ENCODE peak calls at places on chromosome 20, in seven cellular contexts. P is IMR-90, V is fibroblast of pulmonary artery, F is A549, Y is skeletal muscle cell, W is GM12865, T is cardiac fibroblast. C is an unnamed sample.
A peak's percentile ranks its signal among the peaks of the same experiment; 100 is the strongest.

GRCh38 chr20:45138451-45139300 is 14.4 kb upstream of the WFDC12 start:
- DNase-seq in P (no peak), V (peak; percentile 8), F (peak; percentile 31), Y (no peak), W (peak; percentile 68), T (peak; percentile 16), C (peak; percentile 79)

GRCh38 chr20:58043122-58043865 is 185.2 kb downstream of the ANKRD60 start:
- DNase-seq in P (no peak), V (no peak), F (no peak), Y (no peak), W (no peak), T (no peak), C (no peak)

GRCh38 chr20:57708694-57709673 is 831 bp downstream of the PMEPA1 start:
- DNase-seq in P (peak; percentile 19), V (peak; percentile 18), F (no peak), Y (no peak), W (no peak), T (peak; percentile 17), C (no peak)

GRCh38 chr20:1002682-1003561 is 811 bp upstream of the RSPO4 start:
- DNase-seq in P (no peak), V (no peak), F (no peak), Y (no peak), W (no peak), T (no peak), C (no peak)

GRCh38 chr20:62628691-62629090 is 13.6 kb upstream of the SLCO4A1 start:
- DNase-seq in P (peak; percentile 13), V (no peak), F (no peak), Y (no peak), W (no peak), T (no peak), C (no peak)

GRCh38 chr20:1761116-1761515 is 103.5 kb upstream of the SIRPG start:
- DNase-seq in P (peak; percentile 94), V (peak; percentile 65), F (peak; percentile 46), Y (peak; percentile 61), W (no peak), T (peak; percentile 74), C (no peak)

GRCh38 chr20:4896971-4897497 is 104.3 kb downstream of the SLC23A2 start:
- DNase-seq in P (no peak), V (no peak), F (no peak), Y (no peak), W (peak; percentile 28), T (no peak), C (peak; percentile 65)

GRCh38 chr20:51930775-51931174 is 128.5 kb upstream of the SALL4 start:
- DNase-seq in P (peak; percentile 68), V (peak; percentile 91), F (no peak), Y (peak; percentile 92), W (no peak), T (peak; percentile 91), C (peak; percentile 17)

GRCh38 chr20:10972219-10972860 is 298.5 kb upstream of the JAG1 start:
- DNase-seq in P (no peak), V (no peak), F (no peak), Y (no peak), W (no peak), T (no peak), C (no peak)

GRCh38 chr20:14700641-14700965 is 363.2 kb upstream of the FLRT3 start:
- DNase-seq in P (no peak), V (peak; percentile 39), F (no peak), Y (peak; percentile 13), W (peak; percentile 38), T (peak; percentile 27), C (no peak)

GRCh38 chr20:62775206-62775605 is 21.1 kb upstream of the MRGBP start:
- DNase-seq in P (no peak), V (no peak), F (no peak), Y (no peak), W (no peak), T (no peak), C (no peak)

GRCh38 chr20:52405417-52405816 is 213.8 kb upstream of the ZFP64 start:
- DNase-seq in P (no peak), V (no peak), F (no peak), Y (no peak), W (no peak), T (no peak), C (peak; percentile 50)

GRCh38 chr20:63100926-63101699 is 94.3 kb upstream of the BHLHE23 start:
- DNase-seq in P (no peak), V (no peak), F (no peak), Y (no peak), W (no peak), T (no peak), C (no peak)

GRCh38 chr20:47356220-47356525 is 326 bp downstream of the ZMYND8 start:
- DNase-seq in P (no peak), V (no peak), F (no peak), Y (no peak), W (no peak), T (no peak), C (no peak)
- H3K4me3 ChIP-seq in P (no peak overlapping the region), V (peak overlapping the region; percentile 63), F (peak overlapping the region; percentile 7), Y (peak overlapping the region; percentile 54), W (peak overlapping the region; percentile 67), T (peak overlapping the region; percentile 32), C (peak overlapping the region; percentile 92)

DNA sequence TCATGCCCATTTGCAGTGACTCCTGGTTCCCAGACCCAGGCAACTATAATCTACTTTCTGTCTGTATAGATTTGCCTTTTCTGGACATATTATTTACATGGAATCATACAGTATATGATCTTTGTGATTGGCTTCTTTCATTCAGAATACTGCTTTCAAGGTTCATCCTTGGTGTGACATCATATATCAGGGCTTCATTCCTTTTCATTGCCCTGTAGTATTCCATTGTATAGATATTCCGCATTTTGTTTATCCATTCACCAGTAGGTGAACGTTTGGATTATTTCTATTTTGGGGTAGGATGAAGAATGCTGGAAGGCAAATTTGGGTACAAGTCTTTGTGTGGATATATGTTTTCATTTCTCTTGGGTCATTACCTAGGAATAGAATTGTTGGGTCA is 36.1 kb downstream of the PPP1R16B start:
- DNase-seq in P (no peak), V (no peak), F (no peak), Y (no peak), W (no peak), T (no peak), C (no peak)
- H3K4me3 ChIP-seq in P (no peak overlapping the region), V (no peak overlapping the region), F (no peak overlapping the region), Y (no peak overlapping the region), W (peak overlapping the region; percentile 5), T (no peak overlapping the region), C (no peak overlapping the region)

DNA sequence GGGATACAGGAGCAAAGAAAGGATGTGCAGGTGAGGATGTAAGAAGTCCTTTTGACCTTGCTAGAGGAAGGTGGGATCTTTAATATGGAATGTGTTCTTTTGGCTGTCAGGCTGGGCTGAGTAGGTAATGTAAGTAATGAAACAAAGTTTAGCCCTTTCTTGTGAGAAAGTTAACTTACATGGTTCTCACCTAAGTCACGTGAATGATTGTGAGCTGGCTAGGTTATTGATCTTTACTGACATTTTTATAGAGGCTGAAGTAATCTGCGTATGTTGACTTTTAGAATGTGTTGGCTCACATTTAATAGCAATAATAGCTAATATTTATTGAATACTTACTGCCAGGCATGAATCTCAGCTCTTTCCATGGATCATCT is 2.6 kb downstream of the TOP1 start:
- DNase-seq in P (no peak), V (no peak), F (no peak), Y (no peak), W (no peak), T (no peak), C (no peak)
- H3K4me3 ChIP-seq in P (peak overlapping the region; percentile 76), V (peak overlapping the region; percentile 71), F (peak overlapping the region; percentile 92), Y (peak overlapping the region; percentile 81), W (peak overlapping the region; percentile 87), T (peak overlapping the region; percentile 75), C (peak overlapping the region; percentile 88)

GRCh38 chr20:59453634-59454241 is 150.6 kb upstream of the PHACTR3 start:
- DNase-seq in P (no peak), V (no peak), F (no peak), Y (no peak), W (no peak), T (no peak), C (no peak)

GRCh38 chr20:59452856-59453255 is 151.5 kb upstream of the PHACTR3 start:
- DNase-seq in P (no peak), V (no peak), F (no peak), Y (no peak), W (no peak), T (no peak), C (no peak)

GRCh38 chr20:59456342-59457132 is 147.8 kb upstream of the PHACTR3 start:
- DNase-seq in P (no peak), V (no peak), F (no peak), Y (no peak), W (no peak), T (no peak), C (no peak)

GRCh38 chr20:59458645-59459044 is 145.7 kb upstream of the PHACTR3 start:
- DNase-seq in P (no peak), V (no peak), F (no peak), Y (no peak), W (no peak), T (no peak), C (no peak)

DNA sequence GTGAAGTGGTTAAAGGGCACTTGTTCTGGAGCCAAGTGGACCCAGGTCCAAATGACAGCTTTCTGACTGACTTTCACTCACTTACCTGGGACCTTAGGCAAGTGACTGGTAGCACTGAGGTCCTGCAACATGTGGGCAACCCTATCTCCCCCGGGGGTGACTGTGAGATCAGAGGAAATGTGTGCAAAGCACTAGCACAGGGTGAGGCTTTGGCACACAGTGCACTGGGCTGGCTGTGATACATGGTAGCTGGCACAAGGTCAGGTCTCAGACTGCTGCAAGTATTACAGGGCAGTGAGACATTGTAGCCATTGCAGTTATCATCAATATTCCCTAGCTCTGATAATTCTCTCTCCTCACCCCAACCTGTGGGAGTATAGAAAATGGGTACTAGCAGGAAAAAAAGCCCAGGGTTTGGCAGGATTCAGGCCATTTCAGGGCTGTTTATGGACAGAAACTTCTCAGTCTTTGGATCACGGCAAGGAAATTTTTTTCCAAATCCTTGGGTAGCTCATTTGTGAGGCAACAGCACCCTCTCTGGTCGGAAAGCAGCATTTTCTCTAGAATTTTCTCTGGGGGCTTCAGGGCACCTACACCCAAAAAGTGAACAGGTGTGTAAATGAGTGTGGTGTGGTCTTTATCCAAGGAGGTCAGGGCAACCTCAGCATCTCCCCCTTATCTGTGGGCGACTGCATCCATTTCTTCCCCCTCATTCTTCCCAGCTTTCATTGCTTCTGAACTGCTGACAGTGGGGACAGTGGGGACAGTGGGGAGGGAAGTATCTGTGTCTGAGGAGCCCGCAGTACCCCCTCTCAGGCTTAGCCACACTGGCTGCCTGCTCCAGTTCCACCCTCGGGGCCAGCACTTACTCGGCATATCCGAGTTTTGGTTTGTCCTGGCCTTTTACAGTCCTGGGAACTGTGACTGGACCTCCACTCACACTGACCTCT is 148.7 kb upstream of the PHACTR3 start:
- DNase-seq in P (peak; percentile 10), V (peak; percentile 13), F (peak; percentile 33), Y (peak; percentile 0), W (peak; percentile 3), T (peak; percentile 17), C (peak; percentile 30)
- H3K4me3 ChIP-seq in P (no peak overlapping the region), V (no peak overlapping the region), F (no peak overlapping the region), Y (no peak overlapping the region), W (no peak overlapping the region), T (no peak overlapping the region), C (no peak overlapping the region)

GRCh38 chr20:18133962-18134361 is 3.7 kb upstream of the KAT14 start:
- DNase-seq in P (no peak), V (no peak), F (no peak), Y (no peak), W (no peak), T (peak; percentile 13), C (no peak)
- H3K4me3 ChIP-seq in P (no peak overlapping the region), V (no peak overlapping the region), F (no peak overlapping the region), Y (no peak overlapping the region), W (no peak overlapping the region), T (no peak overlapping the region), C (no peak overlapping the region)

C was measured in NB4.